ENCODE peak calls at places on chromosomes 1 and 21, in six cellular contexts. V, B, X, I, M and G are unnamed samples.
A peak's percentile ranks its signal among the peaks of the same experiment; 100 is the strongest.

GRCh38 chr1:114545796-114546195 is 34.8 kb upstream of the TRIM33 start:
- DNase-seq in B (no peak), M (no peak), V (no peak), X (no peak), I (no peak), G (no peak)

GRCh38 chr1:106798991-106799390 is 257.5 kb upstream of the PRMT6 start:
- DNase-seq in B (no peak), V (no peak), I (no peak), X (no peak), M (no peak), G (no peak)

GRCh38 chr1:1954015-1954414 is 34.9 kb upstream of the TMEM52 start:
- DNase-seq in X (no peak), V (no peak), I (no peak), M (no peak), B (no peak), G (no peak)

GRCh38 chr1:110308247-110308646 is 30.9 kb upstream of the RBM15 start:
- DNase-seq in M (no peak), X (no peak), I (no peak), B (no peak), V (no peak), G (no peak)

GRCh38 chr1:156750191-156750931 is 1.1 kb downstream of the HDGF start:
- DNase-seq in I (no peak), V (peak; percentile 31), M (no peak), X (no peak), B (peak; percentile 45), G (no peak)

GRCh38 chr1:23897083-23897482 is 16.1 kb downstream of the CNR2 start:
- DNase-seq in V (no peak), B (no peak), X (no peak), M (no peak), I (no peak), G (no peak)

GRCh38 chr1:176567190-176567794 is 104.3 kb downstream of the PAPPA2 start:
- DNase-seq in I (no peak), B (no peak), V (no peak), M (no peak), X (no peak), G (no peak)

GRCh38 chr1:203410117-203410900 is 59.4 kb upstream of the FMOD start:
- DNase-seq in V (no peak), X (no peak), B (no peak), I (no peak), M (no peak), G (no peak)

GRCh38 chr1:168585191-168585590 is 8.8 kb downstream of the XCL1 start:
- DNase-seq in V (no peak), I (no peak), B (no peak), M (no peak), X (no peak), G (no peak)

GRCh38 chr1:42940851-42941639 is 17.6 kb downstream of the SLC2A1 start:
- DNase-seq in V (no peak), M (peak; percentile 63), I (no peak), X (peak; percentile 82), B (no peak), G (no peak)

GRCh38 chr1:12556368-12556930 is 61.6 kb downstream of the DHRS3 start:
- DNase-seq in I (no peak), V (peak; percentile 49), B (no peak), X (no peak), M (no peak), G (no peak)

GRCh38 chr1:211811848-211812247 is 18.7 kb downstream of the LPGAT1 start:
- DNase-seq in V (no peak), X (no peak), I (no peak), B (no peak), M (no peak), G (no peak)
- TF ChIP-seq REST in V (no peak), X (no peak), I (no peak), B (no peak), M (no peak), G (no peak)

GRCh38 chr1:45815667-45816458 is 12.5 kb downstream of the MAST2 start:
- DNase-seq in V (no peak), B (no peak), X (no peak), I (no peak), M (no peak), G (no peak)
- H3K4me1 ChIP-seq in V (no peaks in the 10 kb centered on the region), B (no peaks in the 10 kb centered on the region), X (no peaks in the 10 kb centered on the region), I (no peaks in the 10 kb centered on the region), M (peaks cover 12% of the 10 kb centered on the region), G (no peaks in the 10 kb centered on the region)

DNA sequence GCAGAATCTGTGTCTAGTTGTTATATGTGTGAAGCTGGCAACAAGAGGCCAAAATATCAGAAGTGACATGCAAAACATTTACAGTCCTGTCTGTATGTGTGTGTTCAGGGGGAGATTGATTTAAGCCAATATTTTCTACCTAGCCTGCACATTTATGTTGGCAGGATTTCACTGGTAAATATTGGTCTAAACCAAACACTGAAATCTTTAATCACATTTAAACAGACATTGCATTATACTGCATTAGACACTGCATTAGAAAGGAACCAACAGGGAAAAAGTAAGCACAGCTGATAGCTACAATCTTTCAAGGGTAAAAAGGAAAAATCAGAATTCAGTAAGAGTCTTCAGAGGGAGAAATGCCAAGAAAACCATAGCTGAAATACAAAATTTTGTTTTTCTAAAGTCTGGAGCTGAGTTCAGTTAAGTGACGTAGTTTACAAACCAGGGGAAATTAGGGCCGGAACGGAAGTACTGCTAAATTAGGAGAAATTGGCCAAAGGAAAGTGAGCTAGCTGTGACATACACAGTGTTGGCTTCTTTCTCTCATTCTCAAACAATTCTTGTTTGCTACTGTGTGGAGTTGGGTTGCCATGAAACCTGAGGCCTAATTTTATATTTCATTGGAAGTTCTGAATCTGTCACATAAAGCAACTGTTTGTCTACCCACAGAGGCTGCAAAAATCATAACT is 217.3 kb upstream of the SGIP1 start:
- DNase-seq in B (no peak), M (no peak), I (no peak), X (no peak), V (no peak), G (no peak)
- TF ChIP-seq POLR2AphosphoS5 in B (no peak), M (no peak), I (no peak), X (no peak), V (no peak), G (no peak)

GRCh38 chr21:20661745-20662470 is 336.3 kb upstream of the NCAM2 start:
- DNase-seq in B (no peak), V (peak; percentile 92), X (no peak), M (no peak), I (no peak), G (no peak)
- TF ChIP-seq REST in B (no peak), V (no peak), X (no peak), M (no peak), I (no peak), G (no peak)